ENCODE peak calls at places on chromosomes 3 and 15, in nine cellular contexts. F is DMS79 treated with DMSO at 0.1 percent for 48 hours; O is activated gamma-delta T cell treated with Interleukin-2 at 50 U/mL for 16 hours; W is CD8-positive, alpha-beta T cell; M is M059J; R is posterior cingulate gyrus; I is mesenchymal stem cell; Y is nucleus accumbens; Q is neural crest cell. Z is an unnamed sample.
A peak's percentile ranks its signal among the peaks of the same experiment; 100 is the strongest.

GRCh38 chr3:51734572-51734907 is 27.7 kb downstream of the GRM2 start:
- DNase-seq in R (no peak), W (no peak), F (no peak), Q (no peak), Y (no peak), M (no peak), I (no peak), O (no peak), Z (no peak)

GRCh38 chr15:89334510-89335288 is at the start of gene POLG:
- DNase-seq in F (peak; percentile 86), W (peak; percentile 99), Q (peak; percentile 99), I (peak; percentile 99), Y (peak; percentile 98), R (peak; percentile 99), M (peak; percentile 97), O (peak; percentile 99), Z (peak; percentile 97)

GRCh38 chr3:155034786-155035185 is 45.3 kb upstream of the MME start:
- DNase-seq in W (no peak), Y (no peak), Q (no peak), M (no peak), I (no peak), F (no peak), O (no peak), R (no peak), Z (no peak)

GRCh38 chr15:77504310-77504709 is 83.6 kb downstream of the HMG20A start:
- DNase-seq in W (no peak), Y (no peak), F (peak; percentile 84), O (no peak), Q (no peak), R (peak; percentile 44), M (no peak), I (no peak), Z (peak; percentile 49)

GRCh38 chr15:69400850-69401249 is 13.3 kb upstream of the KIF23 start:
- DNase-seq in W (no peak), Q (no peak), O (no peak), R (no peak), F (no peak), Y (no peak), M (no peak), I (no peak), Z (no peak)

GRCh38 chr3:150564243-150564642 is 17.7 kb downstream of the EIF2A start:
- DNase-seq in Q (no peak), R (no peak), W (no peak), Y (no peak), O (no peak), F (no peak), I (no peak), M (no peak), Z (no peak)

GRCh38 chr3:150760431-150761200 is 2.4 kb downstream of the SIAH2 start:
- DNase-seq in W (no peak), Y (no peak), Q (no peak), O (no peak), M (no peak), F (no peak), R (no peak), I (peak; percentile 30), Z (no peak)

GRCh38 chr15:28975766-28976179 is 90.0 kb downstream of the APBA2 start:
- DNase-seq in Q (peak; percentile 70), W (peak; percentile 82), Y (no peak), M (peak; percentile 60), O (peak; percentile 77), R (no peak), F (no peak), I (peak; percentile 64), Z (no peak)

GRCh38 chr3:62493116-62493801 is 119.9 kb upstream of the FEZF2 start:
- DNase-seq in Q (no peak), O (no peak), R (no peak), F (no peak), Y (no peak), I (no peak), M (no peak), W (no peak), Z (no peak)

GRCh38 chr3:169812124-169812843 is 386 bp upstream of the LRRIQ4 start:
- DNase-seq in O (peak; percentile 34), Y (peak; percentile 17), R (peak; percentile 51), I (peak; percentile 84), M (peak; percentile 81), Q (peak; percentile 62), F (peak; percentile 56), W (peak; percentile 44), Z (peak; percentile 45)

GRCh38 chr3:54870423-54870822 is 57.4 kb downstream of the LRTM1 start:
- DNase-seq in O (no peak), M (peak; percentile 96), Y (no peak), W (no peak), F (no peak), I (peak; percentile 97), R (peak; percentile 21), Q (peak; percentile 8), Z (no peak)

GRCh38 chr3:197550489-197550888 is 5.3 kb downstream of the BDH1 start:
- DNase-seq in Q (no peak), W (no peak), F (no peak), O (no peak), R (no peak), I (no peak), M (no peak), Y (no peak), Z (no peak)

GRCh38 chr3:30428251-30428650 is 178.2 kb upstream of the TGFBR2 start:
- DNase-seq in I (peak; percentile 36), Q (no peak), R (no peak), F (no peak), M (peak; percentile 75), O (no peak), W (no peak), Y (no peak), Z (no peak)

GRCh38 chr3:192879346-192880031 is 38.2 kb downstream of the MB21D2 start:
- DNase-seq in W (no peak), Y (no peak), Q (no peak), R (no peak), M (peak; percentile 100), O (no peak), I (peak; percentile 95), F (no peak), Z (no peak)

GRCh38 chr15:62824111-62824737 is 218.3 kb upstream of the TPM1 start:
- DNase-seq in R (no peak), Q (no peak), F (no peak), O (no peak), Y (no peak), M (peak; percentile 79), I (peak; percentile 77), W (no peak), Z (no peak)

GRCh38 chr15:71874245-71874644 is 63.9 kb downstream of the NR2E3 start:
- DNase-seq in Y (no peak), F (no peak), O (no peak), R (no peak), W (no peak), I (no peak), M (no peak), Q (no peak), Z (no peak)

Z was measured in left colon.